ENCODE peak calls at places on chromosomes 6 and 20, in five cellular contexts. O is NCI-H82, H is globus pallidus, C is HS-27A, S is fibroblast of pulmonary artery. B is an unnamed sample.
A peak's percentile ranks its signal among the peaks of the same experiment; 100 is the strongest.

GRCh38 chr6:10465633-10466499 is 51.0 kb upstream of the TFAP2A start:
- DNase-seq in O (peak; percentile 82), H (no peak), C (no peak), S (peak; percentile 45), B (peak; percentile 55)

GRCh38 chr6:26330835-26331808 is 33.9 kb upstream of the BTN3A2 start:
- DNase-seq in O (peak; percentile 87), H (no peak), C (no peak), S (no peak), B (peak; percentile 44)

GRCh38 chr20:45014671-45015415 is 48.5 kb downstream of the STK4 start:
- DNase-seq in O (no peak), H (no peak), C (peak; percentile 77), S (peak; percentile 58), B (peak; percentile 69)

GRCh38 chr20:14583413-14583812 is 246.0 kb upstream of the FLRT3 start:
- DNase-seq in O (no peak), H (no peak), C (no peak), S (no peak), B (no peak)

GRCh38 chr6:137056121-137056880 is 11.5 kb upstream of the IL20RA start:
- DNase-seq in O (no peak), H (no peak), C (no peak), S (no peak), B (no peak)

GRCh38 chr6:125030969-125031368 is 68.7 kb downstream of the RNF217 start:
- DNase-seq in O (no peak), H (no peak), C (no peak), S (no peak), B (no peak)

GRCh38 chr20:38764563-38765355 is 16.5 kb downstream of the ACTR5 start:
- DNase-seq in O (no peak), H (no peak), C (peak; percentile 60), S (peak; percentile 83), B (peak; percentile 80)

GRCh38 chr6:142372348-142372747 is 70.5 kb downstream of the ADGRG6 start:
- DNase-seq in O (no peak), H (no peak), C (no peak), S (peak; percentile 48), B (no peak)

GRCh38 chr6:150593119-150593518 is 6.6 kb upstream of the PLEKHG1 start:
- DNase-seq in O (no peak), H (no peak), C (no peak), S (no peak), B (no peak)